ENCODE peak calls at places on chromosome 9, in four cellular contexts. M is A549; I is CD4-positive, CD25-positive, alpha-beta regulatory T cell; C is PC-3. T is an unnamed sample.

GRCh38 chr9:131645078-131645776 is 94.6 kb downstream of the RAPGEF1 start:
- DNase-seq in M (no peak), I (no peak), C (no peak), T (no peak)

GRCh38 chr9:7935666-7936065 is 136.1 kb upstream of the DMAC1 start:
- DNase-seq in M (no peak), I (no peak), C (no peak), T (no peak)

GRCh38 chr9:385818-386398 is 171.2 kb downstream of the DOCK8 start:
- DNase-seq in M (peak), I (no peak), C (peak), T (peak)

GRCh38 chr9:115466784-115467183 is 348.8 kb upstream of the TNC start:
- DNase-seq in M (no peak), I (no peak), C (no peak), T (no peak)

GRCh38 chr9:92245005-92245797 is 48.3 kb downstream of the IARS1 start:
- DNase-seq in M (no peak), I (no peak), C (peak), T (no peak)

GRCh38 chr9:70607926-70608325 is 193.5 kb upstream of the KLF9 start:
- DNase-seq in M (no peak), I (no peak), C (no peak), T (no peak)

GRCh38 chr9:95092321-95093072 is 225.0 kb downstream of the FANCC start:
- DNase-seq in M (no peak), I (no peak), C (peak), T (peak)

GRCh38 chr9:114280636-114281315 is 42.1 kb upstream of the ORM1 start:
- DNase-seq in M (no peak), I (no peak), C (no peak), T (no peak)

GRCh38 chr9:34457266-34458012 is 931 bp downstream of the FAM219A start:
- DNase-seq in M (peak), I (peak), C (peak), T (peak)

GRCh38 chr9:95991326-95991725 is 115.8 kb downstream of the ERCC6L2 start:
- DNase-seq in M (no peak), I (no peak), C (peak), T (no peak)

GRCh38 chr9:101119206-101119819 is 90.8 kb downstream of the PLPPR1 start:
- DNase-seq in M (peak), I (no peak), C (peak), T (peak)

GRCh38 chr9:23717505-23717904 is 108.5 kb downstream of the ELAVL2 start:
- DNase-seq in M (no peak), I (no peak), C (peak), T (no peak)

GRCh38 chr9:23123048-23123632 is 676.5 kb downstream of the DMRTA1 start:
- DNase-seq in M (peak), I (no peak), C (peak), T (peak)

GRCh38 chr9:129610473-129611301 is 10.2 kb downstream of the C9orf50 start:
- DNase-seq in M (peak), I (peak), C (peak), T (peak)

GRCh38 chr9:136328622-136329041 is 1.3 kb downstream of the GPSM1 start:
- DNase-seq in M (no peak), I (no peak), C (no peak), T (no peak)

GRCh38 chr9:35822926-35823325 is 5.6 kb downstream of the FAM221B start:
- DNase-seq in M (no peak), I (no peak), C (no peak), T (no peak)

GRCh38 chr9:108297025-108297424 is 558.8 kb downstream of the ACTL7B start:
- DNase-seq in M (no peak), I (no peak), C (no peak), T (no peak)

GRCh38 chr9:34492051-34492450 is 30.7 kb downstream of the ENHO start:
- DNase-seq in M (peak), I (no peak), C (no peak), T (no peak)

GRCh38 chr9:38087934-38088925 is 19.2 kb upstream of the SHB start:
- DNase-seq in M (peak), I (peak), C (peak), T (peak)

GRCh38 chr9:13088734-13089427 is 190.6 kb downstream of the MPDZ start:
- DNase-seq in M (peak), I (no peak), C (peak), T (peak)

GRCh38 chr9:73536403-73536802 is 384.7 kb downstream of the ANXA1 start:
- DNase-seq in M (no peak), I (no peak), C (no peak), T (peak)

GRCh38 chr9:31467086-31467485 is 917.4 kb upstream of the ACO1 start:
- DNase-seq in M (no peak), I (no peak), C (no peak), T (no peak)

GRCh38 chr9:137317021-137317978 is 15.2 kb upstream of the NRARP start:
- DNase-seq in M (peak), I (no peak), C (no peak), T (peak)

GRCh38 chr9:136709454-136710109 is 2.8 kb upstream of the DIPK1B start:
- DNase-seq in M (no peak), I (no peak), C (no peak), T (no peak)

GRCh38 chr9:130453487-130453886 is 8.7 kb downstream of the ASS1 start:
- DNase-seq in M (no peak), I (no peak), C (peak), T (no peak)

GRCh38 chr9:116468369-116468768 is 218.7 kb upstream of the TRIM32 start:
- DNase-seq in M (no peak), I (no peak), C (no peak), T (no peak)

GRCh38 chr9:116471093-116471906 is 215.8 kb upstream of the TRIM32 start:
- DNase-seq in M (no peak), I (no peak), C (no peak), T (no peak)

GRCh38 chr9:116469128-116469527 is 218.0 kb upstream of the TRIM32 start:
- DNase-seq in M (no peak), I (no peak), C (no peak), T (no peak)

GRCh38 chr9:116475201-116475600 is 211.9 kb upstream of the TRIM32 start:
- DNase-seq in M (no peak), I (no peak), C (no peak), T (no peak)

GRCh38 chr9:116471943-116472506 is 215.1 kb upstream of the TRIM32 start:
- DNase-seq in M (no peak), I (no peak), C (no peak), T (no peak)
- H3K27ac ChIP-seq in M (no peak), I (no peak), C (no peak), T (no peak)

DNA sequence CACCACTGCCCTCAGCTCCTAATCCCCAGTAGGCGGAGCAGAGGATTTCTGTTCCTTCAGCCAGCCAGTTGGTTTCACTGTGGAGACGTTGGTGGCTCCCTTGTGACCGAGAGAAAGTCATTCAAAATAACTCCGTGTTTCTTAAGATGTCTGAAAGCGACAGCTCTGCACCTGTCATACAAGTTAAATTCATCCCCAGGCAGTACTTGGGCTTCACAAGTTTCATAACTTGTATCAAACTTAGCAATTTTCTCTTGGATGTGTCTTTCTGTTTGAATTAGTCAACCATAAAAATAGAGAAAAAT is 410 bp upstream of the CDKN2B start:
- DNase-seq in M (no peak), I (no peak), C (no peak), T (no peak)
- H3K27ac ChIP-seq in M (no peak), I (no peak), C (peak), T (peak)

DNA sequence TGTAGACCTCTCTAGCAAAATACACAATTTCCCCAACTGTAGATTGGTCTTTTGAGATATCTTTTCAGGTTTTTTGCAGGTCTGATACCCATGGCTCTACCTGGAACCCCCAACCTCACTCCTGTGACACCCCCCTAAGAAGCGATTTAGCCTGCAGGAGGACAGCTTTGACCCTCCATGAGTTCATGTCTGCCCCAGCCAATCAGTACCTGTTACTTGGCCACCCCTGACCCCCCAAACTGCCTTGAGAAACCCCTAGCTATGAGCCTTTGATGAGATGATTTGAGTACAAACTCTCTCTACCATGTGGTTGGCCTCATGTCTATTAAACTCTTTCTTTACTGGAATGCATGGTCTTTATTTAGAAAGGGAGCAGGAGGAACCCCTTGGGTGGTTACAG is 25.7 kb downstream of the ABO start:
- DNase-seq in M (no peak), I (no peak), C (no peak), T (no peak)
- H3K27ac ChIP-seq in M (no peak), I (no peak), C (no peak), T (no peak)

GRCh38 chr9:110106698-110107097 is 101.3 kb downstream of the C9orf152 start:
- DNase-seq in M (no peak), I (no peak), C (no peak), T (no peak)

GRCh38 chr9:110105107-110105506 is 102.9 kb downstream of the C9orf152 start:
- DNase-seq in M (no peak), I (no peak), C (no peak), T (no peak)

GRCh38 chr9:110101531-110102161 is 106.3 kb downstream of the C9orf152 start:
- DNase-seq in M (no peak), I (no peak), C (no peak), T (no peak)

GRCh38 chr9:110103257-110103656 is 104.7 kb downstream of the C9orf152 start:
- DNase-seq in M (no peak), I (no peak), C (no peak), T (no peak)

GRCh38 chr9:110104201-110104845 is 103.6 kb downstream of the C9orf152 start:
- DNase-seq in M (no peak), I (no peak), C (no peak), T (no peak)
- H3K27ac ChIP-seq in M (no peak), I (no peak), C (no peak), T (no peak)

DNA sequence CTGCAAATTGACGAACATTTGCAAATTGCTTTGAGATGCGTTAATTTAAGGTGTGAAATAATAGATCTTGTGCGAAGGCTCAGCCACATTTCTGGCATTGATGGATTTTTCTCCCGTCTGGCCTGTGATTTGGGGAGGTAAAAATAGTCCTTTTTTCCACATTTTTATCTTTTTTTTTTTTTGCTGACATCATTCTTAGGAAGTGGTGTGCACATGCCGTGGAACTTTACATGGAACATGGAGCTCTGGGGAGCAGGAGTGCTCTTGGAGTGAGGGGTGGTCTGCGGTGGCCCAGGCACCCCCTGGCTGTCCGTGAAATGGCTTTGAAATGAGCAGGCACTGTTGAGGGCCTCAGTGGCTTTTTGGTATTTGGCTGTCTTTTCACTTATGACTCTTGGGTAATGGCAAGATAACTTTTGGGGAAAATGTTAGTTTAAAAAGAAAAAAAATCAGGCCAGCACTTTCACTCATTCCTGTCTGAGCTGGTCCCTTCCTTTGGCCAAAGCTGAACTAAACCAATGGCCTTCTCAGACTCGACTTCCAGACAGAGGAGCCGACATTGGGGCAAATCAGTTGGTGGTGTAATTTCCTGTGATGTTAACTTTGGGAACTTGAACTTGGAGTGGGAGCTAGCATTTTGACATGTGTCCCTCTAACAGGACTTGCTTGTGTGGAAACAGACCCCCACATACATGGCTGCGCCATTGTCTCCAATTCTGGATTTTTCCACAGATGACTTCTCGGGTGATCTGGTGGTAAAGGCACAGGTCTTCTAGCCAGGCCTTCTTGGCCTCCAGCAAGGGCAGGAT is 4.2 kb downstream of the NEK6 start:
- DNase-seq in M (no peak), I (no peak), C (no peak), T (no peak)
- H3K27ac ChIP-seq in M (peak), I (no peak), C (peak), T (peak)

GRCh38 chr9:27373851-27374250 is 76.9 kb upstream of the EQTN start:
- DNase-seq in M (no peak), I (no peak), C (no peak), T (no peak)
- H3K27ac ChIP-seq in M (no peak), I (no peak), C (no peak), T (no peak)

DNA sequence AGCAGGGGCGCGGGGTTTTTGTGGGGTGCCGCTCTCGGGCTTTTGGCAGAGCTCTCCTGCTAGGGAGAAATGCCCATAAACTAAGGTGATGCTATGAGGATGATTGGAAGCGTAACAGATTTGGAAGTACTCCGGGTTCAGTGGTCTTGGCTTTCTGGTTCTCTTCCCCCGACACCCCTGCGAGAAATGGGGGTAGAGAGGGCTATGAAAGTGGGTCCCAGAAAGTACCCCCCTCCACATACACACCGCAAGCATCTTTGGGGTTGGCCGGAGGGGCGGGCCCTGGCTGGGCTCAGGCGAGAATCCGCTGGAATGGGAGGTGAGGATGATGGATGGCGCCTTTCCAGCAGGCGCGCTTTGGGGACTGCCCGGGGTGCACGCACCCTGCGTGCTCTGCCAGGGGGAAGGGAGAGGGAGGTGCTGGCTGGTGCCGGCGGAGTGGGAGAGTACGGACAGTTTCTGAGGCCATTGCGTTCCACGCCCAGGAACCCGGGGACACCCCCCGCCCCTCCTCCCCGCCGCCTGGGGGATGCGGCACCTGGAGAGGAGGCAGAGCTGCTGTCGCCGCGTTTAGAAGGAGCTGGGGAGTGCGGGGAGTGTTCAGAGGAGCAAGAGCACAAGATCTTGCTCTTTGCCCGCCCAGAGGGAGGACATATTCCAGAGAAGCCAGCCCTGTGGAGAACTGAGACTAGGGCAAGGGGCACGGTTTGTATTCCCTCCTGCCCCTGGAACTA is 1.9 kb downstream of the PCSK5 start:
- DNase-seq in M (peak), I (no peak), C (no peak), T (no peak)
- H3K27ac ChIP-seq in M (peak), I (no peak), C (no peak), T (no peak)

GRCh38 chr9:91182429-91182828 is 179.3 kb downstream of the AUH start:
- DNase-seq in M (peak), I (no peak), C (peak), T (peak)
- H3K27ac ChIP-seq in M (peak), I (no peak), C (no peak), T (peak)

GRCh38 chr9:120151149-120151548 is 428.8 kb downstream of the CDK5RAP2 start:
- DNase-seq in M (no peak), I (no peak), C (no peak), T (no peak)

GRCh38 chr9:120151806-120152205 is 428.2 kb downstream of the CDK5RAP2 start:
- DNase-seq in M (no peak), I (no peak), C (no peak), T (no peak)

GRCh38 chr9:120153258-120153657 is 426.7 kb downstream of the CDK5RAP2 start:
- DNase-seq in M (no peak), I (no peak), C (no peak), T (no peak)

DNA sequence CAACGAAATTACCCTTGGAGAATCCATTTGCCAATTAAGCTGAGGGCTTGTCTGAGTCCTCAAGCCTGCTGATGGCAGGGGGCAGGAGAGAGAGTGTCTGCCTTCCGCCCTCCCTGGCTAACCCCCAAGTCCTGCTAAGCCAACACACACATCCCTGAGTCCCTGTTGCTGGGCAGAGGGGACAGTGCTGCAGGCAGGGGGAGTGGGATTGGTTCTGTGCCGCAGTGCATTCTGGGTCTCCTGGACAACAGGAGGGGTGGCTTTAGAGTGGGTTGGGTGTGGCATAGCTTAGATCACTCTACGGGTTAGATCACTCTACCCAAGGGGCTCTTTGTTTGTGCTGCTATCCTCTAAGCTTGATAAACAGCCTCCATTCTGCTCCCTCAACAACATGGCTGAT is 427.7 kb downstream of the CDK5RAP2 start:
- DNase-seq in M (peak), I (no peak), C (no peak), T (no peak)
- H3K27ac ChIP-seq in M (no peak), I (no peak), C (no peak), T (no peak)

T was measured in RWPE1.